ENCODE peak calls at places on chromosomes 5 and 9, in eight cellular contexts. One of them, this sample, is unnamed.

GRCh38 chr9:135926402-135927194 is 19.3 kb upstream of the CAMSAP1 start:
- DNase-seq in choroid plexus epithelial cell: peak; percentile 68
- DNase-seq in BJ: peak; percentile 49
- DNase-seq in A549: peak; percentile 80
- DNase-seq in sigmoid colon: no peak
- DNase-seq in GM23338: no peak
- DNase-seq in kidney epithelial cell: peak; percentile 65
- DNase-seq in AG04450: no peak
- DNase-seq in this sample: peak; percentile 82

GRCh38 chr9:114574438-114574837 is 13.1 kb upstream of the ATP6V1G1 start:
- DNase-seq in choroid plexus epithelial cell: peak; percentile 33
- DNase-seq in BJ: no peak
- DNase-seq in A549: no peak
- DNase-seq in sigmoid colon: no peak
- DNase-seq in GM23338: no peak
- DNase-seq in kidney epithelial cell: no peak
- DNase-seq in AG04450: no peak
- DNase-seq in this sample: no peak

GRCh38 chr5:95392593-95393182 is 1.5 kb downstream of the FAM81B start:
- DNase-seq in choroid plexus epithelial cell: peak; percentile 39
- DNase-seq in BJ: no peak
- DNase-seq in A549: peak; percentile 20
- DNase-seq in sigmoid colon: no peak
- DNase-seq in GM23338: peak; percentile 76
- DNase-seq in kidney epithelial cell: peak; percentile 37
- DNase-seq in AG04450: no peak
- DNase-seq in this sample: peak; percentile 15

GRCh38 chr9:134329576-134329855 is 3.3 kb downstream of the RXRA start:
- DNase-seq in choroid plexus epithelial cell: no peak
- DNase-seq in BJ: no peak
- DNase-seq in A549: no peak
- DNase-seq in sigmoid colon: no peak
- DNase-seq in GM23338: no peak
- DNase-seq in kidney epithelial cell: no peak
- DNase-seq in AG04450: no peak
- DNase-seq in this sample: no peak

GRCh38 chr5:159660401-159660800 is 255.9 kb upstream of the ADRA1B start:
- DNase-seq in choroid plexus epithelial cell: peak; percentile 12
- DNase-seq in BJ: no peak
- DNase-seq in A549: peak; percentile 31
- DNase-seq in sigmoid colon: no peak
- DNase-seq in GM23338: no peak
- DNase-seq in kidney epithelial cell: no peak
- DNase-seq in AG04450: no peak
- DNase-seq in this sample: peak; percentile 6

GRCh38 chr5:37086466-37087178 is 162.6 kb downstream of the CPLANE1 start:
- DNase-seq in choroid plexus epithelial cell: peak; percentile 78
- DNase-seq in BJ: peak; percentile 24
- DNase-seq in A549: no peak
- DNase-seq in sigmoid colon: no peak
- DNase-seq in GM23338: peak; percentile 53
- DNase-seq in kidney epithelial cell: peak; percentile 9
- DNase-seq in AG04450: peak; percentile 20
- DNase-seq in this sample: peak; percentile 34

GRCh38 chr5:131193106-131193505 is 22.4 kb downstream of the LYRM7 start:
- DNase-seq in choroid plexus epithelial cell: no peak
- DNase-seq in BJ: no peak
- DNase-seq in A549: no peak
- DNase-seq in sigmoid colon: no peak
- DNase-seq in GM23338: no peak
- DNase-seq in kidney epithelial cell: no peak
- DNase-seq in AG04450: no peak
- DNase-seq in this sample: no peak

GRCh38 chr5:73213566-73213998 is 40.6 kb downstream of the TMEM174 start:
- DNase-seq in choroid plexus epithelial cell: peak; percentile 93
- DNase-seq in BJ: peak; percentile 66
- DNase-seq in A549: peak; percentile 25
- DNase-seq in sigmoid colon: no peak
- DNase-seq in GM23338: peak; percentile 44
- DNase-seq in kidney epithelial cell: peak; percentile 80
- DNase-seq in AG04450: peak; percentile 82
- DNase-seq in this sample: peak; percentile 88

GRCh38 chr5:84213212-84213611 is 171.5 kb downstream of the EDIL3 start:
- DNase-seq in choroid plexus epithelial cell: no peak
- DNase-seq in BJ: no peak
- DNase-seq in A549: no peak
- DNase-seq in sigmoid colon: no peak
- DNase-seq in GM23338: no peak
- DNase-seq in kidney epithelial cell: no peak
- DNase-seq in AG04450: no peak
- DNase-seq in this sample: peak; percentile 8

GRCh38 chr5:125750538-125751186 is 672.5 kb upstream of the GRAMD2B start:
- DNase-seq in choroid plexus epithelial cell: peak; percentile 3
- DNase-seq in BJ: no peak
- DNase-seq in A549: no peak
- DNase-seq in sigmoid colon: no peak
- DNase-seq in GM23338: no peak
- DNase-seq in kidney epithelial cell: no peak
- DNase-seq in AG04450: no peak
- DNase-seq in this sample: no peak

GRCh38 chr5:174319551-174319950 is 274.0 kb downstream of the NSG2 start:
- DNase-seq in choroid plexus epithelial cell: no peak
- DNase-seq in BJ: no peak
- DNase-seq in A549: no peak
- DNase-seq in sigmoid colon: peak; percentile 32
- DNase-seq in GM23338: no peak
- DNase-seq in kidney epithelial cell: no peak
- DNase-seq in AG04450: no peak
- DNase-seq in this sample: no peak

GRCh38 chr5:127163750-127164149 is 90.4 kb upstream of the C5orf63 start:
- DNase-seq in choroid plexus epithelial cell: no peak
- DNase-seq in BJ: no peak
- DNase-seq in A549: no peak
- DNase-seq in sigmoid colon: no peak
- DNase-seq in GM23338: no peak
- DNase-seq in kidney epithelial cell: no peak
- DNase-seq in AG04450: no peak
- DNase-seq in this sample: no peak

GRCh38 chr5:150175536-150175935 is 9.0 kb downstream of the CDX1 start:
- DNase-seq in choroid plexus epithelial cell: peak; percentile 57
- DNase-seq in BJ: no peak
- DNase-seq in A549: peak; percentile 53
- DNase-seq in sigmoid colon: no peak
- DNase-seq in GM23338: peak; percentile 83
- DNase-seq in kidney epithelial cell: no peak
- DNase-seq in AG04450: no peak
- DNase-seq in this sample: no peak

GRCh38 chr9:76219555-76220151 is 174.6 kb downstream of the RFK start:
- DNase-seq in choroid plexus epithelial cell: peak; percentile 58
- DNase-seq in BJ: no peak
- DNase-seq in A549: peak; percentile 16
- DNase-seq in sigmoid colon: no peak
- DNase-seq in GM23338: peak; percentile 34
- DNase-seq in kidney epithelial cell: no peak
- DNase-seq in AG04450: no peak
- DNase-seq in this sample: no peak

DNA sequence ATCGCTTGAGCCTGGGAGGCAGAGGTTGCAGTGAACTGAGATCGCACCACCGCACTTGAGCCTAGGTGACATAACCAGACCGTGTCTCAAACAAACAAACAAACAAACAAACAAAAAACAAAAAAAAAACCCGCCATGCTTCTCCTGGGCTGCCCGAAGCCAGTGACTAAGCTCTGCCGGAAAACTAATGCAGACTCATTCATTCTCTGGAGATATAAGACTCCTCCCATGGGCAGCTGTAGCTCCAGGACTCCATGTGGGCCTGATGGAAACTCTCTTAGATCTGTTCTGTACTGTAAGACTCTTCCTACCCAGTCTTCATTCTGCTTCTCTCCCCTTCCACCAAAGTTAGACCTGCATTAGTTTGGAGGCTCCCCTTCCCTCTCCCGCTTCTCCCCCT is 11.1 kb downstream of the GLDC start:
- DNase-seq in choroid plexus epithelial cell: no peak
- DNase-seq in BJ: no peak
- DNase-seq in A549: no peak
- DNase-seq in sigmoid colon: no peak
- DNase-seq in GM23338: no peak
- DNase-seq in kidney epithelial cell: no peak
- DNase-seq in AG04450: no peak
- DNase-seq in this sample: no peak
- TF ChIP-seq CTCF in choroid plexus epithelial cell: no peak
- TF ChIP-seq CTCF in BJ: no peak
- TF ChIP-seq CTCF in A549: no peak
- TF ChIP-seq CTCF in sigmoid colon: no peak
- TF ChIP-seq CTCF in GM23338: no peak
- TF ChIP-seq CTCF in kidney epithelial cell: no peak
- TF ChIP-seq CTCF in AG04450: no peak
- TF ChIP-seq CTCF in this sample: no peak

GRCh38 chr9:131545003-131545785 is at the start of gene PRRT1B:
- DNase-seq in choroid plexus epithelial cell: peak; percentile 12
- DNase-seq in BJ: no peak
- DNase-seq in A549: peak; percentile 92
- DNase-seq in sigmoid colon: no peak
- DNase-seq in GM23338: peak; percentile 81
- DNase-seq in kidney epithelial cell: no peak
- DNase-seq in AG04450: no peak
- DNase-seq in this sample: no peak
- H3K4me3 ChIP-seq in choroid plexus epithelial cell: no peak within 1 kb of the TSS
- H3K4me3 ChIP-seq in BJ: no peak within 1 kb of the TSS
- H3K4me3 ChIP-seq in A549: peak within 1 kb of the TSS; percentile 48
- H3K4me3 ChIP-seq in sigmoid colon: no peak within 1 kb of the TSS
- H3K4me3 ChIP-seq in GM23338: peak within 1 kb of the TSS; percentile 68
- H3K4me3 ChIP-seq in kidney epithelial cell: no peak within 1 kb of the TSS
- H3K4me3 ChIP-seq in AG04450: no peak within 1 kb of the TSS
- H3K4me3 ChIP-seq in this sample: no peak within 1 kb of the TSS

GRCh38 chr9:98302938-98303337 is 47.5 kb upstream of the TBC1D2 start:
- DNase-seq in choroid plexus epithelial cell: no peak
- DNase-seq in BJ: no peak
- DNase-seq in A549: no peak
- DNase-seq in sigmoid colon: no peak
- DNase-seq in GM23338: no peak
- DNase-seq in kidney epithelial cell: no peak
- DNase-seq in AG04450: no peak
- DNase-seq in this sample: no peak

GRCh38 chr9:98303556-98304125 is 48.2 kb upstream of the TBC1D2 start:
- DNase-seq in choroid plexus epithelial cell: no peak
- DNase-seq in BJ: no peak
- DNase-seq in A549: no peak
- DNase-seq in sigmoid colon: no peak
- DNase-seq in GM23338: no peak
- DNase-seq in kidney epithelial cell: no peak
- DNase-seq in AG04450: no peak
- DNase-seq in this sample: no peak

GRCh38 chr9:98304381-98304780 is 48.9 kb upstream of the TBC1D2 start:
- DNase-seq in choroid plexus epithelial cell: no peak
- DNase-seq in BJ: no peak
- DNase-seq in A549: no peak
- DNase-seq in sigmoid colon: no peak
- DNase-seq in GM23338: no peak
- DNase-seq in kidney epithelial cell: no peak
- DNase-seq in AG04450: no peak
- DNase-seq in this sample: no peak

GRCh38 chr9:98310752-98311392 is 55.4 kb upstream of the TBC1D2 start:
- DNase-seq in choroid plexus epithelial cell: peak; percentile 12
- DNase-seq in BJ: no peak
- DNase-seq in A549: no peak
- DNase-seq in sigmoid colon: no peak
- DNase-seq in GM23338: no peak
- DNase-seq in kidney epithelial cell: no peak
- DNase-seq in AG04450: no peak
- DNase-seq in this sample: no peak

DNA sequence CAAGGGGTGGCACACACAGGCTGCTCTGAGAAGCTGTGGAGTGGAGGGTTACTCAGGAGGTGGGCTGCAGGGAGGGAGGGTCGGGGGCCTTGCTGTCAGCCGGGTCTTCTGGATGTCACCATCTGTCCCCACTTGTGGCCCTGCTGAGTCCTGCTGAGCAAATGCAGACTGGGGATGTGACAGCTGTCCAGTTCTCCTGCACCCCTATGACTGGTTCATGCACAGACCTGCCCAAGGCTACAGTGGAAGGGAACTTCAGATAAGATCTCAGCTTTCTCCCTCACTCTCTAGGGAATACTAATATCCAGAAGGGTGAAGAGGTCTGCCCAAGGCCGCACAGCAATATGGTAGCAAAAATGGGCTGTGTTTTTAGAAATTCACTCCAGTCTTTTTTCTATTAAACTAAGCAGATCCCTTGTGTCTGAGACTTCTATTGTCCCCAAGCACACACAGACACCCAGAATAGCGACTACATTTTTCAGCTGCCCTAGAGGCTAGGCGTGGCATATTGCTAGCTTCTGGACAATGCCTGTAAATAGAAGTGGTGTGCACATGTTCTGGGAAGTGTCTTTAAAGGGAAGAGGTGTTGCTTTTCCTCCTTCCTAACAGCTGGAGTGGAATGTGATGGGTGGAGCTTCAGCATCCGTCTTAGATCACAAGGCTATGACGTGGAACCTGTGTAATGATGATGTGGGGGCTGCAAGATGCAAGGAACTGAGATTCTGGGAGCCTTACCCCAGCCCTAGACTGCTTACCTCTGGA is 51.1 kb upstream of the TBC1D2 start:
- DNase-seq in choroid plexus epithelial cell: peak; percentile 10
- DNase-seq in BJ: no peak
- DNase-seq in A549: peak; percentile 30
- DNase-seq in sigmoid colon: no peak
- DNase-seq in GM23338: no peak
- DNase-seq in kidney epithelial cell: no peak
- DNase-seq in AG04450: no peak
- DNase-seq in this sample: no peak
- TF ChIP-seq CTCF in choroid plexus epithelial cell: no peak
- TF ChIP-seq CTCF in BJ: no peak
- TF ChIP-seq CTCF in A549: no peak
- TF ChIP-seq CTCF in sigmoid colon: no peak
- TF ChIP-seq CTCF in GM23338: no peak
- TF ChIP-seq CTCF in kidney epithelial cell: no peak
- TF ChIP-seq CTCF in AG04450: no peak
- TF ChIP-seq CTCF in this sample: no peak

GRCh38 chr5:128534729-128535128 is 3.3 kb downstream of the FBN2 start:
- DNase-seq in choroid plexus epithelial cell: peak; percentile 45
- DNase-seq in BJ: no peak
- DNase-seq in A549: no peak
- DNase-seq in sigmoid colon: no peak
- DNase-seq in GM23338: no peak
- DNase-seq in kidney epithelial cell: no peak
- DNase-seq in AG04450: no peak
- DNase-seq in this sample: no peak
- H3K4me3 ChIP-seq in choroid plexus epithelial cell: no peak overlapping the region
- H3K4me3 ChIP-seq in BJ: no peak overlapping the region
- H3K4me3 ChIP-seq in A549: no peak overlapping the region
- H3K4me3 ChIP-seq in sigmoid colon: no peak overlapping the region
- H3K4me3 ChIP-seq in GM23338: no peak overlapping the region
- H3K4me3 ChIP-seq in kidney epithelial cell: no peak overlapping the region
- H3K4me3 ChIP-seq in AG04450: no peak overlapping the region
- H3K4me3 ChIP-seq in this sample: no peak overlapping the region

DNA sequence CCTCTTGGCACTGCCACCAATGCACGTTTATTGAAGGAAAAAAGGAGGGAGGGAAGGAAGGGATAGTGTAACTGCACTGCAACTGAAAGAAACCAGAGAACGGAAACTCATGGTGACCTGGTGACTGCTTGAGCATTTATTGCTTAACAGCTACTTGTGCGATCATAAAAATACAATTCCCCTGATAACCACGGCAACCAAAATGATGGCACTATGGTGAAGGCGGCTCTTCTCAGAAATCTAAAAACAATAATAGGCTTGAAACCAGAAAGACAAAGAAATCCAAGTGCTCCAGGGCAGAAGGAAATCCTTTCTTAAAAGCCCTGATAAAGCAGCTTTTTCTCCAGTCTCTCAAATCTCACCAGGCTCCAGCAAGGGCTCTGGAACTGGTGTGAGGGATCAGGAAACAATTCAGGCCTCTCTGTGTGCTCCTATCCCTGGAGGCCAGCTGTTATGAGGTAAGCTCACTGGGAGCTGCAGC is 1.9 kb downstream of the FBXO10 start:
- DNase-seq in choroid plexus epithelial cell: peak; percentile 88
- DNase-seq in BJ: peak; percentile 41
- DNase-seq in A549: no peak
- DNase-seq in sigmoid colon: no peak
- DNase-seq in GM23338: peak; percentile 32
- DNase-seq in kidney epithelial cell: no peak
- DNase-seq in AG04450: no peak
- DNase-seq in this sample: peak; percentile 46
- TF ChIP-seq CTCF in choroid plexus epithelial cell: no peak
- TF ChIP-seq CTCF in BJ: no peak
- TF ChIP-seq CTCF in A549: no peak
- TF ChIP-seq CTCF in sigmoid colon: no peak
- TF ChIP-seq CTCF in GM23338: no peak
- TF ChIP-seq CTCF in kidney epithelial cell: no peak
- TF ChIP-seq CTCF in AG04450: no peak
- TF ChIP-seq CTCF in this sample: no peak